ENCODE peak calls at places on chromosomes 16 and 17, in six cellular contexts. F, A, V, J, D and G are unnamed samples.

GRCh38 chr17:16463341-16464000 is 28.5 kb downstream of the LRRC75A start:
- DNase-seq in A (peak; percentile 84), V (no peak), J (no peak), D (peak; percentile 35), F (peak; percentile 90), G (no peak)

GRCh38 chr17:72514888-72515287 is 394.1 kb downstream of the SOX9 start:
- DNase-seq in J (no peak), D (no peak), A (no peak), V (no peak), F (no peak), G (no peak)

GRCh38 chr16:31067342-31067741 is 6.7 kb downstream of the ZNF668 start:
- DNase-seq in D (no peak), J (no peak), A (no peak), V (no peak), F (no peak), G (no peak)

GRCh38 chr16:50282010-50282538 is 15.7 kb downstream of the ADCY7 start:
- DNase-seq in J (no peak), A (no peak), F (peak; percentile 84), V (peak; percentile 72), D (no peak), G (no peak)

GRCh38 chr17:80774146-80774545 is 217.5 kb upstream of the CHMP6 start:
- DNase-seq in J (no peak), D (no peak), V (no peak), F (no peak), A (no peak), G (no peak)

GRCh38 chr16:8951447-8952280 is 12.0 kb downstream of the USP7 start:
- DNase-seq in V (no peak), D (no peak), J (no peak), A (no peak), F (no peak), G (no peak)

GRCh38 chr16:28136751-28137434 is 73.4 kb upstream of the GSG1L start:
- DNase-seq in D (no peak), A (no peak), F (no peak), J (no peak), V (no peak), G (no peak)

GRCh38 chr16:73010150-73010676 is 37.7 kb downstream of the ZFHX3 start:
- DNase-seq in D (no peak), F (no peak), J (no peak), A (no peak), V (no peak), G (no peak)

GRCh38 chr17:57622886-57623433 is 122.1 kb downstream of the CCDC182 start:
- DNase-seq in V (no peak), F (no peak), D (peak; percentile 16), J (no peak), A (no peak), G (no peak)

GRCh38 chr16:84603115-84603816 is 14.6 kb downstream of the COTL1 start:
- DNase-seq in V (peak; percentile 79), A (no peak), D (peak; percentile 89), J (no peak), F (peak; percentile 75), G (peak; percentile 86)

GRCh38 chr17:80803451-80804428 is 187.9 kb upstream of the CHMP6 start:
- DNase-seq in J (no peak), D (no peak), F (no peak), V (no peak), A (peak; percentile 51), G (no peak)

GRCh38 chr16:4350787-4351659 is at the start of gene PAM16:
- DNase-seq in F (peak; percentile 99), D (peak; percentile 86), A (peak; percentile 99), J (peak; percentile 72), V (peak; percentile 94), G (no peak)

GRCh38 chr17:79801156-79802038 is 4.5 kb upstream of the CBX8 start:
- DNase-seq in D (peak; percentile 28), F (peak; percentile 55), V (no peak), A (peak; percentile 55), J (no peak), G (no peak)

DNA sequence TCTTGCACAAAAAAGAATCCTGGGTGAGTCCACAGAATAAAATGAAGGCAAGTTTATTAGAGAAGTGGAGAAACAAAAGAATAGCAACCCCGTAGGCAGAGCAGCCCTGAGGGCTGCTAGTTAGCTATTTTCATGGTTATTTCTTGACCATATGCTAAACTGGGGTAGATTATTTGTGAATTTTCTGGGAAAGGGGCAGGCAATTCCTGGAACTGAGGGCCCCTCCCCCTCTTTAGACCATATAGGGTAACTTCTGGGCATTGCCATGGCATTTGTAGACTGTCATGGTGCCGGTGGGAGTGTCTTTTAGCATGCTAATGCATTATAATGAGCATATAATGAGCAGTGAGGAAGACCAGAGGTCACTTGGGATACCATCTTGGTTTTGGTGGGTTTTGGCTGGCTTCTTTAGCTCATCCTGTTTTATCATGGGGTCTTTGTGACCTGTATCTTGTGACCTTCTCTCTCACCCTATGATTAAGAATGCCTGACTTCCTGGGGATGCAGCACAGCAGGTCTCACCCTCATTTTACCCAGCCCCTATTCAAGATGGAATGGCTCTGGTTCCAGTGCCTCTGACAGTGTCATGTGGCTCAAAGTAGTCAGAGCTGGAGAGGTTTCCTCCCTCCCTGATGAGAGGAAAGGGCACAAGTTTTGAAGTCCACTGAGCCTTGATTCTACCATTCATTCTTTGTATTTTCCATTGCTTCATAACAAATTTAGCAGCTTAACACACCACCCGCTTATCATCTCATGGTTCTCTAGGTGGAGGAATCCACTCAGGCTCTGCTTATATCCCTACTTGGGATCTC is 55.7 kb upstream of the LGALS9 start:
- DNase-seq in F (no peak), J (no peak), D (no peak), A (no peak), V (no peak), G (no peak)
- H3K4me3 ChIP-seq in F (no peak overlapping the region), J (no peak overlapping the region), D (no peak overlapping the region), A (no peak overlapping the region), V (no peak overlapping the region), G (no peak overlapping the region)

GRCh38 chr16:86517652-86518258 is 7.4 kb downstream of the FOXF1 start:
- DNase-seq in F (peak; percentile 64), V (no peak), D (peak; percentile 27), A (peak; percentile 90), J (no peak), G (no peak)
- H3K4me3 ChIP-seq in F (no peak overlapping the region), V (no peak overlapping the region), D (no peak overlapping the region), A (no peak overlapping the region), J (no peak overlapping the region), G (no peak overlapping the region)

DNA sequence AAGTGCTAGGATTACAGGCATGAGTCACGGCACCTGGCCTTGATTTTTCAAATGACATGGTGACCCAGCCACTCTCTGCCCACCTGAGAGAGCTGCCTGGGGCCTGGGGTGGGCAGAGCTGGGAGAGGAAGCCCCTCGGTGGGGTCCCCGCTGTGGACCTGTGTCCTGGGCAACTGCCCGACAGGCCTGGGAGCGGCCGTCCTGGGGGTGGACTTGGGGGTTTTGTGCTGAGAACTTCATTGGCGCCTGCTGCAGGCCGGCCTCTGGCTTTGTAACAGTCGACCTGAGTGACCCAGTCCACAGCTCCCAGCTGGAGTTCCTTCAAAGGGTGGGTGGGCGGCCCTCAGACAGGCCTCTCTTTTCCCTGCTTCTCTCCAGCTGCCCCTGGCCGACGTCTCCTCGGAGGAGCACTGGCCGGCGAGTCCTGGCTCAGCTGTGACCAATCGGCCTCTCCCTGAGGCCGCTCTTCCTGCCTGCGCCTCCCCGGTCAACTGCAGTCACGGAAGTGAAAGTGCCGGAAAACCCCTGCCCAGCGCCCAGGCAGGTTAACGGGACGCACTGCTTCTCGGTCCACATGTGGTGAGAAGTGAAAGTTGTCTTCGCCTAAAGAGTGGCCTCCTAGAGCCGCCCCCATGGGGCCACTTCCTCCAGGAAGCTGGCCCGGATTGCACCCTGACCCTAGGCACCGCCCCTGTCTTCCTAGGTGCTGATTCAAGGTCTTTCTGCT is 5.5 kb downstream of the CBFA2T3 start:
- DNase-seq in V (no peak), J (no peak), A (no peak), F (peak; percentile 70), D (no peak), G (no peak)
- H3K4me3 ChIP-seq in V (no peak overlapping the region), J (no peak overlapping the region), A (no peak overlapping the region), F (no peak overlapping the region), D (no peak overlapping the region), G (no peak overlapping the region)

DNA sequence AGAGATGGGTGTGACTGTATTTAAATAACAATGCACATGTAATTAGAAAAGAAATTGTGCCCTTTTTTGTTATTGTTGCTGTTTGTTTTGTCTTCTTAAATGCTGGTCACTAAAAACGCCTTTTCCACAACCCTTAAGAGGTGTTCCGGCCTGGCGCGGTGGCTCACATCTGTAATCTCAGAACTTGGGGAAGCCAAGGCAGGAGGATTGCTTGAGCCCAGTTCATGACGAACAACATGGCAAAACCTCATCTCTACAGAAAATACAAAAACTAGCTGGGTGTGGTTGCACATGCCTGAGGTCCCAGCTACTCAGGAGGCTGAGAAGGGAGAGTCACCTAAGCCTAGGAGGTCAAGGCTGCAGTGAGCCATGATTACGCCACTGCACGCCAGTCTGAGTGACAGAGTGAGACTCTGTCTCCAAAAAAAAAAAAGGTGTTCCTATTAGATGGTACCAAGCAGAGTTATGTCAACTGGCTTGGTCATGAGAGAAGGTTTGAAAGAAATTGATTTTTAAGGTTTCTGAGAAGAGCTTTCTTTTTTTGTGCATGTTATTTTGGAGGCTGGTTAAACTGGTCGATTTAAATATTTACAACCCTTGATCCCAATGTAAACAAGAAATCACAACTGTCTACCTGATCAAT is 23.5 kb upstream of the RFFL start:
- DNase-seq in V (no peak), A (no peak), D (peak; percentile 46), F (peak; percentile 30), J (no peak), G (no peak)
- H3K4me3 ChIP-seq in V (no peak overlapping the region), A (no peak overlapping the region), D (peak overlapping the region; percentile 59), F (no peak overlapping the region), J (peak overlapping the region; percentile 71), G (peak overlapping the region; percentile 73)

GRCh38 chr17:41919840-41920579 is 1.3 kb upstream of the ACLY start:
- DNase-seq in D (no peak), F (no peak), J (peak; percentile 52), V (no peak), A (peak; percentile 51), G (no peak)

GRCh38 chr17:41917957-41918391 is 777 bp downstream of the ACLY start:
- DNase-seq in D (peak; percentile 31), A (peak; percentile 65), V (peak; percentile 28), F (peak; percentile 71), J (no peak), G (no peak)

GRCh38 chr17:41920580-41920955 is 1.8 kb upstream of the ACLY start:
- DNase-seq in F (no peak), D (no peak), V (no peak), J (no peak), A (no peak), G (no peak)

GRCh38 chr17:41918392-41919164 is at the start of gene ACLY:
- DNase-seq in D (peak; percentile 97), J (peak; percentile 88), F (peak; percentile 98), A (peak; percentile 100), V (peak; percentile 95), G (no peak)

GRCh38 chr17:41919165-41919817 is 540 bp upstream of the ACLY start:
- DNase-seq in A (peak; percentile 85), V (peak; percentile 59), J (peak; percentile 37), D (no peak), F (no peak), G (no peak)
- H3K4me3 ChIP-seq in A (peak overlapping the region; percentile 69), V (no peak overlapping the region), J (peak overlapping the region; percentile 99), D (peak overlapping the region; percentile 55), F (peak overlapping the region; percentile 47), G (peak overlapping the region; percentile 97)